ENCODE peak calls at places on chromosomes 7 and 10, in six cellular contexts. One of them, this sample, is unnamed.

GRCh38 chr7:72710983-72711382 is 117.0 kb downstream of the TYW1B start:
- DNase-seq in CD8-positive, alpha-beta T cell: no peak
- DNase-seq in T1000: no peak
- DNase-seq in stimulated activated CD4-positive, alpha-beta T cell treated with anti-CD3 and anti-CD28 coated beads, Interleukin-1b, Interleukin-23, amount 100 ng/mL, for 24 hours: no peak
- DNase-seq in tibial artery: no peak
- DNase-seq in NCI-H2029: no peak
- DNase-seq in this sample: no peak

GRCh38 chr7:53428045-53428444 is 392.6 kb downstream of the POM121L12 start:
- DNase-seq in CD8-positive, alpha-beta T cell: no peak
- DNase-seq in T1000: no peak
- DNase-seq in stimulated activated CD4-positive, alpha-beta T cell treated with anti-CD3 and anti-CD28 coated beads, Interleukin-1b, Interleukin-23, amount 100 ng/mL, for 24 hours: no peak
- DNase-seq in tibial artery: no peak
- DNase-seq in NCI-H2029: no peak
- DNase-seq in this sample: no peak

GRCh38 chr10:55400075-55400474 is 599.0 kb upstream of the PCDH15 start:
- DNase-seq in CD8-positive, alpha-beta T cell: no peak
- DNase-seq in T1000: no peak
- DNase-seq in stimulated activated CD4-positive, alpha-beta T cell treated with anti-CD3 and anti-CD28 coated beads, Interleukin-1b, Interleukin-23, amount 100 ng/mL, for 24 hours: no peak
- DNase-seq in tibial artery: no peak
- DNase-seq in NCI-H2029: no peak
- DNase-seq in this sample: no peak

GRCh38 chr7:691361-692045 is 35.0 kb upstream of the DNAAF5 start:
- DNase-seq in CD8-positive, alpha-beta T cell: no peak
- DNase-seq in T1000: no peak
- DNase-seq in stimulated activated CD4-positive, alpha-beta T cell treated with anti-CD3 and anti-CD28 coated beads, Interleukin-1b, Interleukin-23, amount 100 ng/mL, for 24 hours: no peak
- DNase-seq in tibial artery: no peak
- DNase-seq in NCI-H2029: no peak
- DNase-seq in this sample: no peak

GRCh38 chr10:26711324-26711723 is 13.8 kb downstream of the PDSS1 start:
- DNase-seq in CD8-positive, alpha-beta T cell: no peak
- DNase-seq in T1000: no peak
- DNase-seq in stimulated activated CD4-positive, alpha-beta T cell treated with anti-CD3 and anti-CD28 coated beads, Interleukin-1b, Interleukin-23, amount 100 ng/mL, for 24 hours: no peak
- DNase-seq in tibial artery: no peak
- DNase-seq in NCI-H2029: no peak
- DNase-seq in this sample: no peak

GRCh38 chr7:16007911-16008310 is 321.4 kb upstream of the MEOX2 start:
- DNase-seq in CD8-positive, alpha-beta T cell: no peak
- DNase-seq in T1000: no peak
- DNase-seq in stimulated activated CD4-positive, alpha-beta T cell treated with anti-CD3 and anti-CD28 coated beads, Interleukin-1b, Interleukin-23, amount 100 ng/mL, for 24 hours: no peak
- DNase-seq in tibial artery: no peak
- DNase-seq in NCI-H2029: no peak
- DNase-seq in this sample: no peak

GRCh38 chr10:72334832-72335393 is 19.8 kb downstream of the DNAJB12 start:
- DNase-seq in CD8-positive, alpha-beta T cell: peak
- DNase-seq in T1000: no peak
- DNase-seq in stimulated activated CD4-positive, alpha-beta T cell treated with anti-CD3 and anti-CD28 coated beads, Interleukin-1b, Interleukin-23, amount 100 ng/mL, for 24 hours: no peak
- DNase-seq in tibial artery: peak
- DNase-seq in NCI-H2029: no peak
- DNase-seq in this sample: no peak

GRCh38 chr7:28020302-28020940 is 160.2 kb downstream of the JAZF1 start:
- DNase-seq in CD8-positive, alpha-beta T cell: peak
- DNase-seq in T1000: peak
- DNase-seq in stimulated activated CD4-positive, alpha-beta T cell treated with anti-CD3 and anti-CD28 coated beads, Interleukin-1b, Interleukin-23, amount 100 ng/mL, for 24 hours: no peak
- DNase-seq in tibial artery: peak
- DNase-seq in NCI-H2029: peak
- DNase-seq in this sample: peak

GRCh38 chr7:111678986-111679385 is 116.7 kb upstream of the IMMP2L start:
- DNase-seq in CD8-positive, alpha-beta T cell: no peak
- DNase-seq in T1000: no peak
- DNase-seq in stimulated activated CD4-positive, alpha-beta T cell treated with anti-CD3 and anti-CD28 coated beads, Interleukin-1b, Interleukin-23, amount 100 ng/mL, for 24 hours: no peak
- DNase-seq in tibial artery: no peak
- DNase-seq in NCI-H2029: no peak
- DNase-seq in this sample: no peak

GRCh38 chr10:75136346-75136745 is 24.9 kb downstream of the SAMD8 start:
- DNase-seq in CD8-positive, alpha-beta T cell: no peak
- DNase-seq in T1000: no peak
- DNase-seq in stimulated activated CD4-positive, alpha-beta T cell treated with anti-CD3 and anti-CD28 coated beads, Interleukin-1b, Interleukin-23, amount 100 ng/mL, for 24 hours: no peak
- DNase-seq in tibial artery: no peak
- DNase-seq in NCI-H2029: no peak
- DNase-seq in this sample: no peak

GRCh38 chr10:97659589-97659988 is 19.1 kb downstream of the PI4K2A start:
- DNase-seq in CD8-positive, alpha-beta T cell: no peak
- DNase-seq in T1000: no peak
- DNase-seq in stimulated activated CD4-positive, alpha-beta T cell treated with anti-CD3 and anti-CD28 coated beads, Interleukin-1b, Interleukin-23, amount 100 ng/mL, for 24 hours: no peak
- DNase-seq in tibial artery: no peak
- DNase-seq in NCI-H2029: no peak
- DNase-seq in this sample: no peak

GRCh38 chr7:96084880-96085551 is 236.9 kb downstream of the SLC25A13 start:
- DNase-seq in CD8-positive, alpha-beta T cell: no peak
- DNase-seq in T1000: no peak
- DNase-seq in stimulated activated CD4-positive, alpha-beta T cell treated with anti-CD3 and anti-CD28 coated beads, Interleukin-1b, Interleukin-23, amount 100 ng/mL, for 24 hours: no peak
- DNase-seq in tibial artery: no peak
- DNase-seq in NCI-H2029: peak
- DNase-seq in this sample: peak

GRCh38 chr10:97572214-97572989 is at the start of gene ANKRD2:
- DNase-seq in CD8-positive, alpha-beta T cell: peak
- DNase-seq in T1000: peak
- DNase-seq in stimulated activated CD4-positive, alpha-beta T cell treated with anti-CD3 and anti-CD28 coated beads, Interleukin-1b, Interleukin-23, amount 100 ng/mL, for 24 hours: peak
- DNase-seq in tibial artery: peak
- DNase-seq in NCI-H2029: peak
- DNase-seq in this sample: peak

GRCh38 chr7:69245646-69246045 is 352.6 kb upstream of the AUTS2 start:
- DNase-seq in CD8-positive, alpha-beta T cell: no peak
- DNase-seq in T1000: no peak
- DNase-seq in stimulated activated CD4-positive, alpha-beta T cell treated with anti-CD3 and anti-CD28 coated beads, Interleukin-1b, Interleukin-23, amount 100 ng/mL, for 24 hours: no peak
- DNase-seq in tibial artery: no peak
- DNase-seq in NCI-H2029: no peak
- DNase-seq in this sample: no peak

GRCh38 chr7:24869572-24869971 is 110.4 kb downstream of the OSBPL3 start:
- DNase-seq in CD8-positive, alpha-beta T cell: no peak
- DNase-seq in T1000: no peak
- DNase-seq in stimulated activated CD4-positive, alpha-beta T cell treated with anti-CD3 and anti-CD28 coated beads, Interleukin-1b, Interleukin-23, amount 100 ng/mL, for 24 hours: no peak
- DNase-seq in tibial artery: no peak
- DNase-seq in NCI-H2029: no peak
- DNase-seq in this sample: no peak

GRCh38 chr7:74474271-74474865 is 20.7 kb downstream of the GTF2IRD1 start:
- DNase-seq in CD8-positive, alpha-beta T cell: no peak
- DNase-seq in T1000: no peak
- DNase-seq in stimulated activated CD4-positive, alpha-beta T cell treated with anti-CD3 and anti-CD28 coated beads, Interleukin-1b, Interleukin-23, amount 100 ng/mL, for 24 hours: no peak
- DNase-seq in tibial artery: no peak
- DNase-seq in NCI-H2029: no peak
- DNase-seq in this sample: no peak